ENCODE peak calls at places on chromosomes 1 and 21, in ten cellular contexts. I is CD8-positive, alpha-beta T cell; T is heart left ventricle; G is neural progenitor cell; F is prostate gland; A is K562; O is spleen; C is mesenchymal stem cell; Q is GM23338; B is H1. V is an unnamed sample. For H3K4me1, the result is how much of the 10 kb centered on the place peaks cover.

GRCh38 chr1:44507490-44508396 is 102.7 kb downstream of the RNF220 start:
- DNase-seq in B (no peak), G (peak), O (no peak), T (no peak), F (no peak), I (no peak), C (no peak), A (no peak), Q (peak), V (no peak)

GRCh38 chr1:25617626-25618432 is 1.2 kb downstream of the MAN1C1 start:
- DNase-seq in A (no peak), G (peak), F (no peak), T (no peak), I (no peak), B (peak), C (no peak), O (peak), Q (peak), V (peak)

GRCh38 chr1:10286244-10286643 is 75.9 kb downstream of the KIF1B start:
- DNase-seq in G (no peak), O (no peak), C (peak), I (no peak), F (peak), B (no peak), T (peak), A (no peak), Q (no peak), V (no peak)

GRCh38 chr1:107795471-107795870 is 169.5 kb downstream of the VAV3 start:
- DNase-seq in O (no peak), Q (no peak), A (no peak), F (no peak), C (no peak), T (no peak), I (no peak), G (no peak), B (no peak), V (no peak)

GRCh38 chr1:33927721-33928120 is 63.8 kb downstream of the HMGB4 start:
- DNase-seq in F (no peak), G (no peak), C (no peak), Q (no peak), B (no peak), A (no peak), T (no peak), O (no peak), I (no peak), V (no peak)

GRCh38 chr1:114902343-114902742 is 47.7 kb downstream of the SYCP1 start:
- DNase-seq in A (peak), O (no peak), C (no peak), G (no peak), F (no peak), T (no peak), I (no peak), Q (peak), B (no peak), V (no peak)

GRCh38 chr1:169933999-169934725 is 40.5 kb upstream of the SCYL3 start:
- DNase-seq in A (no peak), F (no peak), O (no peak), I (no peak), T (no peak), B (no peak), Q (no peak), C (no peak), G (no peak), V (no peak)

GRCh38 chr1:40976952-40977690 is 2.4 kb upstream of the CTPS1 start:
- DNase-seq in C (peak), F (no peak), O (no peak), Q (no peak), I (no peak), B (no peak), T (no peak), G (no peak), A (no peak), V (no peak)

GRCh38 chr1:68959631-68960030 is 462.7 kb upstream of the DEPDC1 start:
- DNase-seq in A (no peak), G (no peak), Q (no peak), O (no peak), T (no peak), I (no peak), F (no peak), C (no peak), B (no peak), V (no peak)

GRCh38 chr1:210726621-210727020 is 397.9 kb downstream of the HHAT start:
- DNase-seq in C (peak), F (no peak), B (peak), T (no peak), G (peak), I (no peak), O (no peak), A (peak), Q (peak), V (no peak)

GRCh38 chr1:55235722-55236121 is 20.6 kb upstream of the USP24 start:
- DNase-seq in A (no peak), F (no peak), B (no peak), T (no peak), O (no peak), Q (no peak), G (no peak), I (no peak), C (peak), V (no peak)

GRCh38 chr1:160862151-160863061 is at the start of gene CD244:
- DNase-seq in A (no peak), B (no peak), Q (no peak), I (peak), G (no peak), F (no peak), C (no peak), T (peak), O (peak), V (peak)

GRCh38 chr1:211329764-211330201 is 3.1 kb downstream of the TRAF5 start:
- DNase-seq in O (no peak), T (no peak), F (no peak), B (peak), A (no peak), Q (no peak), I (no peak), C (no peak), G (no peak), V (no peak)

GRCh38 chr1:175090775-175091174 is 23.1 kb downstream of the TNN start:
- DNase-seq in Q (no peak), O (no peak), A (no peak), C (no peak), T (peak), F (no peak), G (no peak), I (no peak), B (no peak), V (no peak)

GRCh38 chr1:228071839-228072657 is 10.5 kb upstream of the ARF1 start:
- DNase-seq in O (peak), B (no peak), F (no peak), I (no peak), A (no peak), T (peak), G (no peak), C (no peak), Q (no peak), V (no peak)

GRCh38 chr1:192732787-192733186 is 76.1 kb upstream of the RGS2 start:
- DNase-seq in C (no peak), F (no peak), Q (peak), O (no peak), A (no peak), T (no peak), B (no peak), I (no peak), G (no peak), V (no peak)

GRCh38 chr1:219990782-219991510 is 55.4 kb downstream of the EPRS1 start:
- DNase-seq in I (no peak), G (peak), T (no peak), B (no peak), C (peak), F (no peak), A (peak), O (no peak), Q (peak), V (no peak)

GRCh38 chr1:233386336-233386735 is 58.8 kb downstream of the MAP3K21 start:
- DNase-seq in I (no peak), T (no peak), G (no peak), O (no peak), Q (no peak), F (no peak), A (no peak), C (no peak), B (no peak), V (no peak)

GRCh38 chr21:43984905-43985689 is 27.0 kb upstream of the TRAPPC10 start:
- DNase-seq in G (no peak), I (no peak), Q (no peak), C (peak), T (no peak), A (no peak), O (peak), F (no peak), B (no peak), V (no peak)

GRCh38 chr1:115671176-115672062 is 29.6 kb downstream of the VANGL1 start:
- DNase-seq in Q (no peak), T (no peak), G (no peak), F (no peak), B (no peak), C (no peak), A (peak), I (no peak), O (no peak), V (no peak)

GRCh38 chr21:40254540-40255455 is 387.6 kb downstream of the PCP4 start:
- DNase-seq in I (no peak), F (peak), C (no peak), A (no peak), O (no peak), Q (no peak), G (no peak), B (no peak), T (no peak), V (no peak)

GRCh38 chr1:157968503-157968902 is 24.9 kb upstream of the KIRREL1 start:
- DNase-seq in B (no peak), G (no peak), F (no peak), Q (no peak), O (no peak), A (no peak), C (peak), I (no peak), T (peak), V (no peak)

GRCh38 chr1:40717960-40718359 is 26.5 kb downstream of the NFYC start:
- DNase-seq in O (no peak), G (no peak), T (no peak), F (no peak), Q (no peak), A (no peak), C (no peak), I (no peak), B (no peak), V (no peak)

GRCh38 chr1:182604128-182604834 is at the start of gene RGS16:
- DNase-seq in B (peak), A (peak), T (peak), F (peak), I (peak), C (peak), O (peak), Q (peak), G (peak), V (peak)
- H3K4me3 ChIP-seq in B (peak), A (peak), T (peak), F (peak), I (peak), C (no peak), O (peak), Q (peak), G (peak), V (peak)

DNA sequence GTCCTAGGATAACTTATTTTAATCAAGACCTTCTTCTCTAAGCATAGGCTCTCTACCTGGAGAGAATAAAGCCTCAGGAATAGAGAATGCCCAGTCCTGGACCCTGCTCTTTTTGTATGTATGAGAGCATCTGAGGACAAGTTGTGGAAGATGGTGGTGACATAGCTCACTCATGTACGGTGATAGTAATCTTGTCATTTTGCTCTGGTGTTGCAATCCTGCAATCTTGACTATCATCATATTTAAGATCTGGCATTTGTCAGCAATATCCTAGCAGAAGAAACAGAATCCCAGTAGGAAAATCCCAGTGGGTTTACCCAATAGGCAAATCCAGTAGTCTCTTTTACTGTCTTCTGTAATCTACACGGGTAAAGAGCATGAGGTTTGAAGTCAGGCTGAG is 21.6 kb upstream of the SERBP1 start:
- DNase-seq in B (no peak), Q (no peak), O (no peak), A (no peak), F (no peak), G (no peak), I (no peak), T (no peak), C (no peak), V (no peak)
- H3K4me1 ChIP-seq in B (under half), Q (under half), O (under half), A (under half), F (under half), G (under half), I (under half), T (under half), C (under half), V (under half)

GRCh38 chr21:29085106-29085752 is 11.8 kb upstream of the CCT8 start:
- DNase-seq in T (no peak), A (no peak), O (no peak), G (no peak), Q (no peak), B (no peak), I (no peak), F (no peak), C (no peak), V (no peak)
- H3K27ac ChIP-seq in T (no peak), A (no peak), O (no peak), G (no peak), Q (no peak), B (no peak), I (no peak), F (no peak), C (no peak), V (no peak)

GRCh38 chr1:46471885-46472502 is 17.6 kb upstream of the DMBX1 start:
- DNase-seq in Q (no peak), A (no peak), G (peak), T (no peak), B (no peak), I (no peak), O (no peak), C (no peak), F (no peak), V (no peak)
- H3K4me3 ChIP-seq in Q (no peak), A (no peak), G (no peak), T (no peak), B (no peak), I (no peak), O (no peak), C (no peak), F (no peak), V (no peak)

DNA sequence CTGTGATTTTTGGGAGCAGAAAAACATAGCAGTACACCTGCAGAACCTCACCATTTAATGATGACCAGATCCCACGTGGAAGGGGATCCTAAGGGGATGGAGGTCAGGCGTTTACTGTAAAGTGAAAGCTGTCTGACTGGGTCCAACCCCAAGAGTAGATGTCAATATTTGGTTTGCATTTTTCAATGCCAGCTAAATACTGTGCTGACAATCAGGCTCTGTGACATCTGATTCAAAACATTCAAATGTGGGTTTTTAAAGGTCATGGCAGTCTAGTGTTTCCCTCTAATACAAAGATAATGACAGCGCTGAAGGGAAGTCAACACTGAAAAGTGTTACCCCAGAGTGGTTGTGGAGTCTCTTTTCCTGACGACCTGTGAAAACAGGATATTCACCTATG is 68.1 kb downstream of the SPAG17 start:
- DNase-seq in Q (no peak), T (no peak), C (no peak), G (no peak), O (no peak), F (no peak), B (no peak), I (no peak), A (no peak), V (no peak)
- H3K4me1 ChIP-seq in Q (under half), T (under half), C (under half), G (under half), O (under half), F (under half), B (under half), I (under half), A (under half), V (under half)

GRCh38 chr1:186302378-186302920 is 72.6 kb downstream of the TPR start:
- DNase-seq in O (no peak), C (no peak), B (no peak), A (no peak), G (no peak), I (no peak), F (no peak), Q (no peak), T (no peak), V (no peak)

GRCh38 chr1:186303911-186304310 is 71.1 kb downstream of the TPR start:
- DNase-seq in T (no peak), F (no peak), G (no peak), C (no peak), O (no peak), I (no peak), Q (no peak), A (no peak), B (no peak), V (no peak)

GRCh38 chr1:186306533-186306932 is 68.5 kb downstream of the TPR start:
- DNase-seq in A (no peak), T (no peak), F (no peak), I (no peak), B (no peak), C (no peak), G (no peak), O (no peak), Q (no peak), V (no peak)

GRCh38 chr1:186307445-186307844 is 67.6 kb downstream of the TPR start:
- DNase-seq in C (no peak), O (peak), F (no peak), Q (no peak), G (no peak), I (no peak), T (no peak), B (no peak), A (no peak), V (no peak)

GRCh38 chr1:186304982-186305949 is 69.8 kb downstream of the TPR start:
- DNase-seq in I (no peak), F (no peak), Q (peak), C (peak), T (no peak), B (no peak), G (peak), O (no peak), A (peak), V (no peak)
- H3K27ac ChIP-seq in I (peak), F (no peak), Q (no peak), C (no peak), T (no peak), B (no peak), G (no peak), O (peak), A (no peak), V (no peak)

V was measured in left lung.